ENCODE peak calls at places on chromosome 7, in seven cellular contexts. J, Y, M, P, L, I and A are unnamed samples.
A peak's percentile ranks its signal among the peaks of the same experiment; 100 is the strongest.

GRCh38 chr7:1457059-1457948 is 2.0 kb downstream of the MICALL2 start:
- DNase-seq in J (no peak), Y (no peak), M (no peak), P (no peak), L (no peak), I (no peak), A (no peak)

GRCh38 chr7:45703911-45704682 is 129.9 kb downstream of the ADCY1 start:
- DNase-seq in J (no peak), Y (no peak), M (no peak), P (no peak), L (no peak), I (no peak), A (no peak)

GRCh38 chr7:67754651-67755050 is 758.0 kb downstream of the TYW1 start:
- DNase-seq in J (no peak), Y (no peak), M (no peak), P (no peak), L (peak; percentile 45), I (no peak), A (no peak)

GRCh38 chr7:5596046-5596895 is 172.6 kb upstream of the TNRC18 start:
- DNase-seq in J (peak; percentile 88), Y (no peak), M (peak; percentile 84), P (peak; percentile 74), L (peak; percentile 97), I (peak; percentile 24), A (peak; percentile 73)

GRCh38 chr7:76257973-76258372 is 44.5 kb upstream of the HSPB1 start:
- DNase-seq in J (no peak), Y (no peak), M (no peak), P (no peak), L (no peak), I (no peak), A (no peak)

GRCh38 chr7:134618756-134619530 is 27.7 kb upstream of the BPGM start:
- DNase-seq in J (no peak), Y (no peak), M (no peak), P (no peak), L (peak; percentile 71), I (no peak), A (peak; percentile 75)

GRCh38 chr7:48274662-48275061 is 103.4 kb downstream of the ABCA13 start:
- DNase-seq in J (no peak), Y (no peak), M (no peak), P (no peak), L (peak; percentile 82), I (no peak), A (no peak)

GRCh38 chr7:83588602-83589240 is 60.2 kb downstream of the SEMA3E start:
- DNase-seq in J (no peak), Y (no peak), M (no peak), P (no peak), L (no peak), I (no peak), A (no peak)

GRCh38 chr7:134593530-134594392 is 44.9 kb downstream of the AKR1B15 start:
- DNase-seq in J (peak; percentile 61), Y (no peak), M (peak; percentile 63), P (no peak), L (peak; percentile 92), I (no peak), A (no peak)

DNA sequence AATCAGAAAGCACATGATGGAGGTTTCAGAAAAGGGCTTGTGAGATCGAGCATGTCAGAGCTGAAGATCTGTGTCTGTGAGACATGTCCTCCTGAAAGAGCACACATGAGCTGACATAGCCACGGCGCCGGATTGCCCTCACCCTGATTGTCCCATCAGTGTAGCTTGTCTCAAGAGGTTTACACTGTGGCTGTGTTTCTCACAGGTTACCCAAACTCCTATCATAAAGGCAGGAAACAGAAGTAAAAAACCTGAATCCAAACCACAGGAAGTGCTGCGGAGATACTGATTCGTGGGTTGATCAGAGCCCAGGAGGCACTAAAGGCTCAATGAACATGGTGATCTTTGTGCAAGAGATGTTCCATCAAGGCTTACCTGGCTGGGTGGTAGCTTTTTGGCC is 3.9 kb upstream of the ATP6V0E2 start:
- DNase-seq in J (no peak), Y (peak; percentile 40), M (no peak), P (no peak), L (no peak), I (peak; percentile 40), A (no peak)
- H3K27ac ChIP-seq in J (no peak overlapping the region), Y (no peak overlapping the region), M (no peak overlapping the region), P (no peak overlapping the region), L (no peak overlapping the region), I (peak overlapping the region; percentile 73), A (no peak overlapping the region)

GRCh38 chr7:156665101-156665500 is 24.5 kb downstream of the RNF32 start:
- DNase-seq in J (no peak), Y (no peak), M (no peak), P (no peak), L (peak; percentile 31), I (no peak), A (no peak)

GRCh38 chr7:156659203-156659602 is 18.6 kb downstream of the RNF32 start:
- DNase-seq in J (no peak), Y (no peak), M (no peak), P (no peak), L (no peak), I (no peak), A (no peak)

GRCh38 chr7:156662269-156662668 is 21.7 kb downstream of the RNF32 start:
- DNase-seq in J (no peak), Y (no peak), M (no peak), P (no peak), L (no peak), I (no peak), A (no peak)

GRCh38 chr7:156659961-156660360 is 19.4 kb downstream of the RNF32 start:
- DNase-seq in J (no peak), Y (no peak), M (no peak), P (no peak), L (no peak), I (no peak), A (no peak)

GRCh38 chr7:156661637-156662036 is 21.1 kb downstream of the RNF32 start:
- DNase-seq in J (no peak), Y (no peak), M (no peak), P (no peak), L (no peak), I (no peak), A (no peak)
- H3K27ac ChIP-seq in J (no peak overlapping the region), Y (no peak overlapping the region), M (no peak overlapping the region), P (no peak overlapping the region), L (no peak overlapping the region), I (no peak overlapping the region), A (no peak overlapping the region)

GRCh38 chr7:29924684-29925083 is 64.9 kb downstream of the SCRN1 start:
- DNase-seq in J (no peak), Y (no peak), M (no peak), P (no peak), L (no peak), I (no peak), A (no peak)

GRCh38 chr7:29923231-29923630 is 66.4 kb downstream of the SCRN1 start:
- DNase-seq in J (no peak), Y (no peak), M (no peak), P (no peak), L (no peak), I (no peak), A (no peak)

GRCh38 chr7:29926761-29927160 is 62.8 kb downstream of the SCRN1 start:
- DNase-seq in J (no peak), Y (no peak), M (no peak), P (no peak), L (no peak), I (no peak), A (no peak)

GRCh38 chr7:29924006-29924405 is 65.6 kb downstream of the SCRN1 start:
- DNase-seq in J (no peak), Y (no peak), M (no peak), P (no peak), L (no peak), I (no peak), A (no peak)

DNA sequence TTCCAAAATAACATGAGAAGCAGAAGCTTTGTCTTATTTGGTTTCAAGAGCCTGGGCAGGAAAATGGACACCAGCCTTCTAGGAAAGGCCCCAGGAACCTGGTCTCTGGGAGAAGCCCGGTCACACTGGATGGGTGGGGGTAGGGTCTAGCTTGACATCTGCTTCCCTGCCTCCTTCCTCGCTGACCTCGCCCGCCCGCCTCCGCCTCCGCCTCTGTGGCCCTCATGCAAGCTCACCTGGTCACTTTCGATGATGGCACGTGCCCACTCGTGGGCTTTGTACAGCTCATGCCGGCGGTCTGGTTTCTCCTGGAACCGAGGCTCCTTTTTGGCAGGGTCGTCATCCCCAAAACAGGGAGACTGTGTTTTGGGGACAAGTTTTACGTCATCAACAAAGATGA is 63.4 kb downstream of the SCRN1 start:
- DNase-seq in J (no peak), Y (no peak), M (no peak), P (no peak), L (no peak), I (no peak), A (no peak)
- H3K27ac ChIP-seq in J (no peak overlapping the region), Y (no peak overlapping the region), M (no peak overlapping the region), P (no peak overlapping the region), L (no peak overlapping the region), I (no peak overlapping the region), A (no peak overlapping the region)

DNA sequence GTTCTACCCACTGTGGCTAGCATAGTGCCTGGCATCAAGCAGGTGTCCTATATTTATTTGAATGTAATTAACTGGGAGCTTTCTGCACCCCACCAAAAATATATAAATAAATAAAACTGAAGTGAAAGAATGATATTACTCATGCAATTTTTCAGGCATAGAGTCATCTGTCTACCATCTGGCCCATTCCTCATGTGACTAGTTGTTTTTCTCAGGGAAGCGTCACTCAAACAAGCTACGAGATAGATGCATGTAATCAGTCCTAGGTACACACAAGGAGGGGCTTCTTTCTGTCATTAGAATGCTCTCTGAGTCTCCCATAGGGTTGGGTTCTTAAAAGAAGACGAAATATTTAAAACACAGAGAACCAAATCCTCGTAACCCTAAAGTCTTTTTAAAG is 255.5 kb upstream of the KMT2E start:
- DNase-seq in J (no peak), Y (no peak), M (no peak), P (no peak), L (no peak), I (no peak), A (no peak)
- H3K27ac ChIP-seq in J (no peak overlapping the region), Y (no peak overlapping the region), M (no peak overlapping the region), P (no peak overlapping the region), L (no peak overlapping the region), I (no peak overlapping the region), A (no peak overlapping the region)

GRCh38 chr7:20063645-20064044 is 153.5 kb downstream of the MACC1 start:
- DNase-seq in J (no peak), Y (no peak), M (no peak), P (no peak), L (no peak), I (no peak), A (no peak)
- H3K27ac ChIP-seq in J (no peak overlapping the region), Y (no peak overlapping the region), M (no peak overlapping the region), P (no peak overlapping the region), L (no peak overlapping the region), I (no peak overlapping the region), A (no peak overlapping the region)

DNA sequence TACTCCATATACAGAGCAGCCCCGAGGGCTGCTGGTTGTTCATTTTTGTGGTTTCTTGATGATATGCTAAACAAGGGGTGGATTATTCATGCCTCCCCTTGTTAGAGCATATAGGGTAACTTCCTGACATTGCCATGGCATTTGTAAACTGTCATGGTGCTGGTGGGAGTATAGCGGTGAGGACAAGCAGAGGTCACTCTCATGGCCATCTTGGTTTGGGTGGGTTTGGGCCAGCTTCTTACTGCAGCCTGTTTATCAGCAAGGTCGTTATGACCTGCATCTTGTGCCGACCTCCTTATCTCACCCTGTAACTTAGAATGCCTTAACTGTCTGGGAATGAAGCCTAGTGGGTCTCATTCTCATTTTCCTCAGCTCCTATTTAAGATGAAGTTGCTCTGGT is 31.3 kb downstream of the GNAT3 start:
- DNase-seq in J (no peak), Y (no peak), M (no peak), P (no peak), L (peak; percentile 80), I (no peak), A (no peak)
- H3K27ac ChIP-seq in J (no peak overlapping the region), Y (no peak overlapping the region), M (no peak overlapping the region), P (peak overlapping the region; percentile 73), L (no peak overlapping the region), I (no peak overlapping the region), A (peak overlapping the region; percentile 70)